ENCODE peak calls at places on chromosome 6, in seven cellular contexts. P, L, I, B, R, S and O are unnamed samples.

GRCh38 chr6:57068066-57068465 is 21.6 kb downstream of the KIAA1586 start:
- DNase-seq in S (no peak), P (no peak), L (peak), B (no peak), R (peak), I (no peak), O (no peak)

GRCh38 chr6:169887529-169888140 is 136.2 kb downstream of the ERMARD start:
- DNase-seq in S (no peak), R (no peak), I (no peak), B (no peak), P (no peak), L (no peak), O (no peak)

GRCh38 chr6:123945386-123945785 is 141.7 kb downstream of the NKAIN2 start:
- DNase-seq in S (no peak), P (no peak), B (no peak), L (no peak), R (no peak), I (no peak), O (no peak)

GRCh38 chr6:117169781-117170281 is 95.5 kb upstream of the VGLL2 start:
- DNase-seq in L (no peak), B (no peak), S (no peak), I (no peak), R (no peak), P (peak), O (no peak)

GRCh38 chr6:155177369-155177961 is 86.3 kb upstream of the CLDN20 start:
- DNase-seq in R (peak), S (peak), I (peak), B (no peak), P (peak), L (peak), O (peak)

GRCh38 chr6:15897063-15897934 is 231.6 kb upstream of the MYLIP start:
- DNase-seq in P (no peak), L (peak), B (no peak), R (peak), I (no peak), S (no peak), O (no peak)

GRCh38 chr6:109595998-109596397 is 95.0 kb downstream of the AK9 start:
- DNase-seq in B (no peak), S (peak), I (peak), P (peak), L (peak), R (peak), O (peak)

GRCh38 chr6:155417454-155417853 is 38.2 kb downstream of the NOX3 start:
- DNase-seq in R (peak), P (no peak), B (no peak), L (no peak), S (no peak), I (no peak), O (no peak)

GRCh38 chr6:38648629-38649028 is 8.9 kb upstream of the BTBD9 start:
- DNase-seq in R (no peak), B (no peak), S (no peak), L (no peak), I (no peak), P (no peak), O (no peak)

GRCh38 chr6:2850480-2851150 is 9.0 kb upstream of the SERPINB1 start:
- DNase-seq in P (no peak), R (peak), S (no peak), L (peak), B (no peak), I (peak), O (peak)

GRCh38 chr6:14856177-14856576 is 389.7 kb upstream of the JARID2 start:
- DNase-seq in I (no peak), B (no peak), S (no peak), R (no peak), P (no peak), L (no peak), O (no peak)

GRCh38 chr6:83057705-83058321 is 7.8 kb downstream of the UBE3D start:
- DNase-seq in P (no peak), R (peak), L (peak), B (no peak), S (peak), I (peak), O (peak)

GRCh38 chr6:162538643-162539064 is 188.9 kb downstream of the PRKN start:
- DNase-seq in P (no peak), I (peak), L (no peak), R (no peak), B (no peak), S (no peak), O (no peak)

GRCh38 chr6:31270788-31271640 is 878 bp downstream of the HLA-C start:
- DNase-seq in B (peak), I (peak), R (peak), S (peak), L (peak), P (no peak), O (peak)

GRCh38 chr6:135909737-135910387 is 58.4 kb downstream of the PDE7B start:
- DNase-seq in B (peak), P (no peak), R (peak), I (peak), S (peak), L (peak), O (peak)

GRCh38 chr6:17851720-17852161 is 135.7 kb downstream of the KIF13A start:
- DNase-seq in S (no peak), P (no peak), R (peak), L (peak), I (no peak), B (no peak), O (no peak)

GRCh38 chr6:170344631-170345576 is 38.3 kb downstream of the FAM120B start:
- DNase-seq in S (peak), L (peak), R (peak), I (peak), B (peak), P (peak), O (peak)

GRCh38 chr6:87093651-87094050 is 1.3 kb downstream of the CGA start:
- DNase-seq in L (peak), I (peak), B (no peak), S (no peak), P (no peak), R (peak), O (no peak)

GRCh38 chr6:5671604-5672559 is 334.8 kb downstream of the NRN1 start:
- DNase-seq in B (no peak), R (no peak), L (no peak), I (peak), P (no peak), S (no peak), O (peak)

GRCh38 chr6:6645266-6645917 is 56.9 kb downstream of the LY86 start:
- DNase-seq in P (no peak), R (no peak), B (no peak), L (no peak), S (no peak), I (no peak), O (no peak)

GRCh38 chr6:131995924-131996323 is 44.8 kb upstream of the CCN2 start:
- DNase-seq in B (no peak), I (peak), R (peak), P (peak), S (no peak), L (peak), O (no peak)

GRCh38 chr6:88864347-88865057 is 98.9 kb downstream of the RNGTT start:
- DNase-seq in P (no peak), R (no peak), L (no peak), B (no peak), S (no peak), I (no peak), O (no peak)

GRCh38 chr6:161594412-161594811 is 320.6 kb upstream of the AGPAT4 start:
- DNase-seq in S (no peak), R (no peak), P (no peak), B (no peak), L (no peak), I (no peak), O (no peak)